ENCODE peak calls at places on chromosomes 12 and 14, in four cellular contexts. Q, M, S and A are unnamed samples.

GRCh38 chr12:68263366-68263765 is 10.0 kb upstream of the IL22 start:
- DNase-seq in Q (no peak), M (no peak), S (no peak), A (no peak)

GRCh38 chr14:100592972-100593371 is 5.8 kb upstream of the BEGAIN start:
- DNase-seq in Q (no peak), M (no peak), S (no peak), A (peak)

GRCh38 chr14:29587761-29588160 is 339.9 kb downstream of the PRKD1 start:
- DNase-seq in Q (no peak), M (no peak), S (no peak), A (no peak)

GRCh38 chr12:69553626-69554248 is 31.5 kb upstream of the CCT2 start:
- DNase-seq in Q (no peak), M (no peak), S (peak), A (no peak)

GRCh38 chr14:69879175-69880047 is at the start of gene SMOC1:
- DNase-seq in Q (no peak), M (peak), S (peak), A (no peak)

GRCh38 chr14:83541147-83541546 is 1988.8 kb upstream of the FLRT2 start:
- DNase-seq in Q (no peak), M (no peak), S (no peak), A (no peak)

GRCh38 chr12:1836241-1836803 is 16.0 kb downstream of the LRTM2 start:
- DNase-seq in Q (no peak), M (no peak), S (no peak), A (peak)

GRCh38 chr12:131137009-131137835 is 183.5 kb downstream of the ADGRD1 start:
- DNase-seq in Q (no peak), M (no peak), S (no peak), A (peak)

GRCh38 chr12:69519871-69520270 is 49.7 kb downstream of the FRS2 start:
- DNase-seq in Q (no peak), M (no peak), S (no peak), A (no peak)

GRCh38 chr12:110744697-110745264 is 2.1 kb upstream of the PPP1CC start:
- DNase-seq in Q (no peak), M (peak), S (peak), A (no peak)

GRCh38 chr14:57898837-57899572 is 33.1 kb upstream of the SLC35F4 start:
- DNase-seq in Q (no peak), M (no peak), S (no peak), A (no peak)

GRCh38 chr12:5499566-5500325 is 67.8 kb downstream of the NTF3 start:
- DNase-seq in Q (no peak), M (no peak), S (no peak), A (no peak)

GRCh38 chr12:31819427-31819826 is 90.6 kb upstream of the AMN1 start:
- DNase-seq in Q (no peak), M (no peak), S (no peak), A (no peak)

GRCh38 chr14:101065246-101065645 is 161.7 kb upstream of the RTL1 start:
- DNase-seq in Q (peak), M (no peak), S (no peak), A (peak)

GRCh38 chr14:38342803-38343202 is 86.9 kb upstream of the CLEC14A start:
- DNase-seq in Q (no peak), M (no peak), S (no peak), A (no peak)

GRCh38 chr14:80954771-80955299 is 586 bp upstream of the TSHR start:
- DNase-seq in Q (peak), M (peak), S (peak), A (peak)

GRCh38 chr14:68479247-68479646 is 313.6 kb downstream of the ZFP36L1 start:
- DNase-seq in Q (no peak), M (no peak), S (no peak), A (no peak)

GRCh38 chr12:52598966-52599365 is 2.3 kb downstream of the KRT72 start:
- DNase-seq in Q (no peak), M (no peak), S (no peak), A (no peak)

GRCh38 chr14:45716506-45716905 is 463.5 kb upstream of the MIS18BP1 start:
- DNase-seq in Q (no peak), M (no peak), S (no peak), A (no peak)

GRCh38 chr12:108804361-108804949 is 52.9 kb downstream of the SSH1 start:
- DNase-seq in Q (no peak), M (no peak), S (no peak), A (peak)

GRCh38 chr12:10618338-10618987 is 5.1 kb upstream of the MAGOHB start:
- DNase-seq in Q (no peak), M (no peak), S (peak), A (no peak)

GRCh38 chr12:2229661-2230539 is 177.1 kb downstream of the CACNA1C start:
- DNase-seq in Q (no peak), M (no peak), S (no peak), A (peak)

GRCh38 chr12:130632582-130633174 is 83.4 kb downstream of the RIMBP2 start:
- DNase-seq in Q (peak), M (no peak), S (no peak), A (no peak)

GRCh38 chr12:11321980-11322379 is 11.7 kb upstream of the PRB4 start:
- DNase-seq in Q (no peak), M (no peak), S (no peak), A (no peak)

GRCh38 chr12:57047981-57048380 is 1.9 kb downstream of the MYO1A start:
- DNase-seq in Q (no peak), M (no peak), S (no peak), A (no peak)

GRCh38 chr12:7869137-7869536 is 3.6 kb downstream of the SLC2A14 start:
- DNase-seq in Q (no peak), M (no peak), S (no peak), A (no peak)

GRCh38 chr14:92986254-92987147 is 63.6 kb downstream of the CHGA start:
- DNase-seq in Q (no peak), M (peak), S (no peak), A (peak)

GRCh38 chr14:36096090-36096489 is 80.4 kb downstream of the PTCSC3 start:
- DNase-seq in Q (no peak), M (no peak), S (peak), A (no peak)

GRCh38 chr14:69013943-69014782 is 35.1 kb upstream of the ACTN1 start:
- DNase-seq in Q (peak), M (peak), S (no peak), A (no peak)

GRCh38 chr14:21993070-21993469 is 319.5 kb upstream of the OR4E1 start:
- DNase-seq in Q (no peak), M (no peak), S (no peak), A (no peak)

GRCh38 chr14:21993837-21994236 is 320.2 kb upstream of the OR4E1 start:
- DNase-seq in Q (no peak), M (no peak), S (no peak), A (no peak)

GRCh38 chr14:21999400-21999799 is 325.8 kb upstream of the OR4E1 start:
- DNase-seq in Q (no peak), M (no peak), S (no peak), A (no peak)

GRCh38 chr14:21995332-21995731 is 321.7 kb upstream of the OR4E1 start:
- DNase-seq in Q (no peak), M (no peak), S (no peak), A (no peak)

DNA sequence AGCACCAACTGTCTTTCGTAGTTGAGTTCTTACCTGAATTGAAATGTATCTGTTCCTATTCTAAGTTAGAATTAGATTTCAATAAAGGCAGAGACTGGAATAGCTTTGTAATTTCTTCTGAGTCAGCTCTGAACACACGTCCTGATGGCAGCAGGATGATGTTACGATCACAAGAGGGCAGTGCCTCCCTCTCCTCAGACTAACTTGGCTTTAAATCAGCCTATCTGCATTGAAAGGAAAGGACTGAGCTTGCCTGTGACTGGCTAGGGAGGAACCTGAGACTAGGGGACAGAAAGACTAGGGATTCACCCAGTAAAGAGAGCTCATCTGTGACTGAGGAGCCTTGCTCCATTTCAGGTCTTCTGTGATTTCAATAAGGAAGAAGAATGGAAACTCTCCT is 323.7 kb upstream of the OR4E1 start:
- DNase-seq in Q (no peak), M (no peak), S (peak), A (no peak)
- TF ChIP-seq CTCF in Q (no peak), M (no peak), S (no peak), A (no peak)

DNA sequence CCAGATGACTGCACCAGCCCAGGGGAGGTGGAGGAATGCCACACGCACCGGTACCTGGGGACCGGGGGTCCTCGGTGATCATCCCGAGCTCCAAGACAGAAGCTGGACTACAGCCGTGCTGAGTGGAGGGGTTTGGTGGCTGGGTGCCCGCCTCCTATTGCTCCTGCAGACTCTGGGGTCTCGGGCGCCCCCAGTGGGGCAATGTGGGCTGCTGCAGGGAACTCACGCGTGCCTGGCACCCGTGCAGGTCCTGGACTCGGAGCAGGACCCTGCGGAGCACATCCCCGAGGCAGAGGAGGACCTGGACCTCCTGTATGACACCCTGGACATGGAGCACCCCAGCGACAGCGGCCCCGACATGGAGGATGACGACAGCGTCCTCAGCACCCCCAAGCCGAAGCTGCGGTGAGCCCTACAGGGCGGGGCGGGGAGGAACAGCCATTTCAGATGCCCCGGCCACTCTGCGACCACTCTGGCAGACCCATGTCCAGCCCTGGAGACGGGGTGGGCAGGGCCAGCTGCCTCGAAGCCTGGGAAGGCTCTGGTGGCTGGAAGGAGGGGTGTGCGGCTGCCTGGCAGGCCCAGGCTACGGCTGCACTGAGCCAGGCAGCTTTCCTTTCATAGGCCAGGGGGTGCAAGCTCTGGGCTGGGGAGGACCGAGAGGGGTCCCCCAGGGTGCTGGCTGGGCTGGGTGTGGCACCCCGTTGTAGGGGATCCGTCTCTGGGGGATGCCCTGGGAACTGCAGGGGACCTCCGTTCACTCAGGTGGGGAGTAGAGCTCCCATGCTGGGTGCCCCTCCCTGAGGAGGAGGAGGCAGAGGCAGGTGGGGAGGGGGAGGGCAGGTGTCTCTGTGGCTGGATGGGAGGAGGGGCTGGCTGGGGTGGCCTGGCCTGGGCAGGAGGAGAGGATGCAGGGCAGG is 21.6 kb upstream of the TEX22 start:
- DNase-seq in Q (no peak), M (no peak), S (no peak), A (no peak)
- TF ChIP-seq CTCF in Q (no peak), M (no peak), S (no peak), A (no peak)

GRCh38 chr12:9064201-9064814 is 51.4 kb downstream of the A2M start:
- DNase-seq in Q (peak), M (peak), S (peak), A (peak)
- TF ChIP-seq CTCF in Q (peak), M (peak), S (peak), A (no peak)

GRCh38 chr12:113959096-113959495 is 7.0 kb downstream of the RBM19 start:
- DNase-seq in Q (no peak), M (no peak), S (no peak), A (no peak)

GRCh38 chr12:113954547-113954946 is 11.6 kb downstream of the RBM19 start:
- DNase-seq in Q (no peak), M (no peak), S (no peak), A (no peak)

GRCh38 chr12:113958108-113958507 is 8.0 kb downstream of the RBM19 start:
- DNase-seq in Q (no peak), M (no peak), S (no peak), A (no peak)

GRCh38 chr12:113957627-113958026 is 8.5 kb downstream of the RBM19 start:
- DNase-seq in Q (no peak), M (no peak), S (no peak), A (no peak)

GRCh38 chr12:113955109-113955970 is 10.8 kb downstream of the RBM19 start:
- DNase-seq in Q (no peak), M (no peak), S (peak), A (no peak)
- TF ChIP-seq CTCF in Q (no peak), M (no peak), S (peak), A (no peak)

GRCh38 chr12:96989916-96990315 is 82.9 kb downstream of the NEDD1 start:
- DNase-seq in Q (no peak), M (no peak), S (no peak), A (no peak)
- TF ChIP-seq CTCF in Q (no peak), M (no peak), S (peak), A (no peak)

GRCh38 chr14:70907172-70907995 is at the start of gene PCNX1:
- DNase-seq in Q (peak), M (peak), S (peak), A (peak)
- TF ChIP-seq CTCF in Q (peak), M (peak), S (peak), A (peak)

GRCh38 chr12:126617312-126617711 is 1552.1 kb downstream of the AACS start:
- DNase-seq in Q (no peak), M (no peak), S (no peak), A (no peak)
- TF ChIP-seq CTCF in Q (no peak), M (peak), S (no peak), A (no peak)